ENCODE peak calls at places on chromosomes 13 and 19, in five cellular contexts. V is stimulated activated CD4-positive, alpha-beta T cell treated with anti-CD3 and anti-CD28 coated beads, Interleukin-1b, Interleukin-23, amount 100 ng/mL, for 24 hours; F is right lobe of liver; M is NCI-H1417; S is HCEC 1CT. Q is an unnamed sample.
A peak's percentile ranks its signal among the peaks of the same experiment; 100 is the strongest.

GRCh38 chr19:18086590-18087138 is at the start of gene IL12RB1:
- DNase-seq in M (no peak), S (no peak), V (no peak), F (no peak), Q (no peak)

GRCh38 chr13:96968027-96968426 is 26.2 kb downstream of the OXGR1 start:
- DNase-seq in V (no peak), S (no peak), M (peak; percentile 20), F (no peak), Q (no peak)

GRCh38 chr19:14248578-14249011 is 42.6 kb upstream of the ADGRL1 start:
- DNase-seq in S (no peak), V (no peak), M (peak; percentile 2), F (peak; percentile 19), Q (peak; percentile 74)

GRCh38 chr19:45558399-45558878 is 26.2 kb downstream of the OPA3 start:
- DNase-seq in S (peak; percentile 27), M (no peak), V (peak; percentile 25), F (no peak), Q (peak; percentile 42)

GRCh38 chr13:50914301-50914700 is 4.7 kb downstream of the RNASEH2B start:
- DNase-seq in F (no peak), V (no peak), M (no peak), S (no peak), Q (no peak)

GRCh38 chr13:31835932-31836331 is 96.6 kb downstream of the RXFP2 start:
- DNase-seq in F (no peak), S (peak; percentile 86), M (no peak), V (no peak), Q (no peak)

GRCh38 chr13:32902898-32903297 is 113.3 kb upstream of the KL start:
- DNase-seq in S (peak; percentile 64), V (no peak), M (no peak), F (no peak), Q (no peak)

GRCh38 chr13:30830638-30830965 is 75.5 kb upstream of the MEDAG start:
- DNase-seq in M (no peak), F (no peak), V (no peak), S (peak; percentile 12), Q (no peak)

GRCh38 chr13:19023115-19023514 is 158.5 kb downstream of the TUBA3C start:
- DNase-seq in S (no peak), F (no peak), M (no peak), V (no peak), Q (no peak)

GRCh38 chr19:38250821-38251563 is 5.2 kb downstream of the PPP1R14A start:
- DNase-seq in S (no peak), M (no peak), V (no peak), F (peak; percentile 41), Q (peak; percentile 89)

GRCh38 chr19:3275068-3275582 is 50.7 kb downstream of the CELF5 start:
- DNase-seq in S (no peak), F (no peak), V (no peak), M (peak; percentile 17), Q (peak; percentile 65)

GRCh38 chr13:41352935-41353801 is 42.1 kb downstream of the NAA16 start:
- DNase-seq in V (no peak), F (no peak), M (peak; percentile 42), S (peak; percentile 63), Q (peak; percentile 34)

GRCh38 chr19:7994923-7995682 is 10.3 kb downstream of the ELAVL1 start:
- DNase-seq in M (no peak), S (no peak), F (no peak), V (no peak), Q (no peak)

GRCh38 chr13:80962855-80963254 is 621.9 kb upstream of the SPRY2 start:
- DNase-seq in F (no peak), M (no peak), S (peak; percentile 49), V (no peak), Q (no peak)

GRCh38 chr19:11375143-11375948 is 880 bp downstream of the SWSAP1 start:
- DNase-seq in S (no peak), V (no peak), M (peak; percentile 24), F (peak; percentile 81), Q (no peak)

GRCh38 chr19:40588110-40588854 is 11.6 kb downstream of the SHKBP1 start:
- DNase-seq in F (no peak), M (no peak), V (no peak), S (no peak), Q (no peak)